ENCODE peak calls at places on chromosomes 6 and 20, in seven cellular contexts. One of them, this sample, is unnamed.

GRCh38 chr6:27891300-27891913 is 20.8 kb downstream of the OR2B2 start:
- DNase-seq in BJ: no peak
- DNase-seq in uterus: no peak
- DNase-seq in hepatocyte: no peak
- DNase-seq in GM12865: no peak
- DNase-seq in CD4-positive, CD25-positive, alpha-beta regulatory T cell: no peak
- DNase-seq in left lung: no peak
- DNase-seq in this sample: no peak

GRCh38 chr6:109455161-109455501 is 441 bp downstream of the MICAL1 start:
- DNase-seq in BJ: no peak
- DNase-seq in uterus: no peak
- DNase-seq in hepatocyte: peak
- DNase-seq in GM12865: peak
- DNase-seq in CD4-positive, CD25-positive, alpha-beta regulatory T cell: peak
- DNase-seq in left lung: peak
- DNase-seq in this sample: no peak

GRCh38 chr6:111347589-111347988 is 135.4 kb downstream of the REV3L start:
- DNase-seq in BJ: no peak
- DNase-seq in uterus: no peak
- DNase-seq in hepatocyte: peak
- DNase-seq in GM12865: no peak
- DNase-seq in CD4-positive, CD25-positive, alpha-beta regulatory T cell: no peak
- DNase-seq in left lung: no peak
- DNase-seq in this sample: no peak

GRCh38 chr6:38272222-38272621 is 367.5 kb downstream of the BTBD9 start:
- DNase-seq in BJ: no peak
- DNase-seq in uterus: no peak
- DNase-seq in hepatocyte: no peak
- DNase-seq in GM12865: no peak
- DNase-seq in CD4-positive, CD25-positive, alpha-beta regulatory T cell: no peak
- DNase-seq in left lung: no peak
- DNase-seq in this sample: no peak

GRCh38 chr20:31721408-31722332 is 998 bp downstream of the BCL2L1 start:
- DNase-seq in BJ: no peak
- DNase-seq in uterus: peak
- DNase-seq in hepatocyte: no peak
- DNase-seq in GM12865: no peak
- DNase-seq in CD4-positive, CD25-positive, alpha-beta regulatory T cell: no peak
- DNase-seq in left lung: no peak
- DNase-seq in this sample: no peak

GRCh38 chr20:58890454-58891075 is 38.0 kb downstream of the GNAS start:
- DNase-seq in BJ: no peak
- DNase-seq in uterus: peak
- DNase-seq in hepatocyte: no peak
- DNase-seq in GM12865: peak
- DNase-seq in CD4-positive, CD25-positive, alpha-beta regulatory T cell: peak
- DNase-seq in left lung: peak
- DNase-seq in this sample: no peak

GRCh38 chr20:60481742-60482133 is 523.5 kb downstream of the CDH26 start:
- DNase-seq in BJ: no peak
- DNase-seq in uterus: no peak
- DNase-seq in hepatocyte: no peak
- DNase-seq in GM12865: no peak
- DNase-seq in CD4-positive, CD25-positive, alpha-beta regulatory T cell: no peak
- DNase-seq in left lung: no peak
- DNase-seq in this sample: no peak

GRCh38 chr6:146650799-146651481 is 52.2 kb downstream of the ADGB start:
- DNase-seq in BJ: peak
- DNase-seq in uterus: no peak
- DNase-seq in hepatocyte: no peak
- DNase-seq in GM12865: peak
- DNase-seq in CD4-positive, CD25-positive, alpha-beta regulatory T cell: no peak
- DNase-seq in left lung: no peak
- DNase-seq in this sample: no peak

GRCh38 chr20:44478188-44478587 is 2.5 kb downstream of the TTPAL start:
- DNase-seq in BJ: no peak
- DNase-seq in uterus: no peak
- DNase-seq in hepatocyte: no peak
- DNase-seq in GM12865: no peak
- DNase-seq in CD4-positive, CD25-positive, alpha-beta regulatory T cell: no peak
- DNase-seq in left lung: no peak
- DNase-seq in this sample: no peak

GRCh38 chr6:37915463-37915862 is 95.9 kb downstream of the ZFAND3 start:
- DNase-seq in BJ: no peak
- DNase-seq in uterus: no peak
- DNase-seq in hepatocyte: no peak
- DNase-seq in GM12865: no peak
- DNase-seq in CD4-positive, CD25-positive, alpha-beta regulatory T cell: no peak
- DNase-seq in left lung: no peak
- DNase-seq in this sample: no peak

GRCh38 chr20:58574014-58574413 is 58.8 kb upstream of the APCDD1L start:
- DNase-seq in BJ: no peak
- DNase-seq in uterus: no peak
- DNase-seq in hepatocyte: no peak
- DNase-seq in GM12865: no peak
- DNase-seq in CD4-positive, CD25-positive, alpha-beta regulatory T cell: no peak
- DNase-seq in left lung: peak
- DNase-seq in this sample: no peak

GRCh38 chr20:48035961-48036731 is 250.9 kb upstream of the SULF2 start:
- DNase-seq in BJ: no peak
- DNase-seq in uterus: no peak
- DNase-seq in hepatocyte: no peak
- DNase-seq in GM12865: no peak
- DNase-seq in CD4-positive, CD25-positive, alpha-beta regulatory T cell: no peak
- DNase-seq in left lung: no peak
- DNase-seq in this sample: no peak

GRCh38 chr6:87346700-87347099 is 2.1 kb downstream of the C6orf163 start:
- DNase-seq in BJ: no peak
- DNase-seq in uterus: no peak
- DNase-seq in hepatocyte: no peak
- DNase-seq in GM12865: no peak
- DNase-seq in CD4-positive, CD25-positive, alpha-beta regulatory T cell: no peak
- DNase-seq in left lung: no peak
- DNase-seq in this sample: no peak

GRCh38 chr20:21175433-21175832 is 49.6 kb downstream of the KIZ start:
- DNase-seq in BJ: no peak
- DNase-seq in uterus: no peak
- DNase-seq in hepatocyte: no peak
- DNase-seq in GM12865: peak
- DNase-seq in CD4-positive, CD25-positive, alpha-beta regulatory T cell: no peak
- DNase-seq in left lung: no peak
- DNase-seq in this sample: no peak

GRCh38 chr6:37503486-37503980 is 3.8 kb upstream of the CCDC167 start:
- DNase-seq in BJ: no peak
- DNase-seq in uterus: no peak
- DNase-seq in hepatocyte: no peak
- DNase-seq in GM12865: no peak
- DNase-seq in CD4-positive, CD25-positive, alpha-beta regulatory T cell: no peak
- DNase-seq in left lung: no peak
- DNase-seq in this sample: no peak

GRCh38 chr6:37600287-37600916 is 97.3 kb downstream of the MDGA1 start:
- DNase-seq in BJ: no peak
- DNase-seq in uterus: no peak
- DNase-seq in hepatocyte: no peak
- DNase-seq in GM12865: no peak
- DNase-seq in CD4-positive, CD25-positive, alpha-beta regulatory T cell: no peak
- DNase-seq in left lung: no peak
- DNase-seq in this sample: no peak

GRCh38 chr6:39499053-39499452 is 176.6 kb upstream of the KCNK16 start:
- DNase-seq in BJ: no peak
- DNase-seq in uterus: no peak
- DNase-seq in hepatocyte: no peak
- DNase-seq in GM12865: no peak
- DNase-seq in CD4-positive, CD25-positive, alpha-beta regulatory T cell: no peak
- DNase-seq in left lung: no peak
- DNase-seq in this sample: no peak

GRCh38 chr20:19460386-19460785 is 247.9 kb downstream of the SLC24A3 start:
- DNase-seq in BJ: peak
- DNase-seq in uterus: no peak
- DNase-seq in hepatocyte: no peak
- DNase-seq in GM12865: no peak
- DNase-seq in CD4-positive, CD25-positive, alpha-beta regulatory T cell: no peak
- DNase-seq in left lung: no peak
- DNase-seq in this sample: no peak

GRCh38 chr6:165091121-165091785 is 218.2 kb downstream of the C6orf118 start:
- DNase-seq in BJ: peak
- DNase-seq in uterus: no peak
- DNase-seq in hepatocyte: no peak
- DNase-seq in GM12865: no peak
- DNase-seq in CD4-positive, CD25-positive, alpha-beta regulatory T cell: no peak
- DNase-seq in left lung: no peak
- DNase-seq in this sample: no peak

GRCh38 chr6:157233156-157233555 is 90.2 kb downstream of the TMEM242 start:
- DNase-seq in BJ: no peak
- DNase-seq in uterus: no peak
- DNase-seq in hepatocyte: no peak
- DNase-seq in GM12865: no peak
- DNase-seq in CD4-positive, CD25-positive, alpha-beta regulatory T cell: no peak
- DNase-seq in left lung: no peak
- DNase-seq in this sample: no peak

GRCh38 chr6:166556336-166556735 is 30.1 kb downstream of the RAMACL start:
- DNase-seq in BJ: no peak
- DNase-seq in uterus: no peak
- DNase-seq in hepatocyte: no peak
- DNase-seq in GM12865: no peak
- DNase-seq in CD4-positive, CD25-positive, alpha-beta regulatory T cell: no peak
- DNase-seq in left lung: no peak
- DNase-seq in this sample: no peak

GRCh38 chr6:131159578-131159977 is 24.3 kb downstream of the AKAP7 start:
- DNase-seq in BJ: no peak
- DNase-seq in uterus: no peak
- DNase-seq in hepatocyte: no peak
- DNase-seq in GM12865: no peak
- DNase-seq in CD4-positive, CD25-positive, alpha-beta regulatory T cell: no peak
- DNase-seq in left lung: no peak
- DNase-seq in this sample: no peak

GRCh38 chr6:161745594-161745993 is 471.7 kb upstream of the AGPAT4 start:
- DNase-seq in BJ: no peak
- DNase-seq in uterus: no peak
- DNase-seq in hepatocyte: no peak
- DNase-seq in GM12865: no peak
- DNase-seq in CD4-positive, CD25-positive, alpha-beta regulatory T cell: no peak
- DNase-seq in left lung: no peak
- DNase-seq in this sample: no peak

GRCh38 chr6:68497927-68498326 is 137.2 kb upstream of the ADGRB3 start:
- DNase-seq in BJ: no peak
- DNase-seq in uterus: no peak
- DNase-seq in hepatocyte: no peak
- DNase-seq in GM12865: no peak
- DNase-seq in CD4-positive, CD25-positive, alpha-beta regulatory T cell: no peak
- DNase-seq in left lung: no peak
- DNase-seq in this sample: no peak

GRCh38 chr6:154277578-154278128 is 79.0 kb downstream of the IPCEF1 start:
- DNase-seq in BJ: no peak
- DNase-seq in uterus: no peak
- DNase-seq in hepatocyte: no peak
- DNase-seq in GM12865: no peak
- DNase-seq in CD4-positive, CD25-positive, alpha-beta regulatory T cell: no peak
- DNase-seq in left lung: no peak
- DNase-seq in this sample: no peak

GRCh38 chr20:17399303-17399985 is 131.7 kb downstream of the BFSP1 start:
- DNase-seq in BJ: no peak
- DNase-seq in uterus: no peak
- DNase-seq in hepatocyte: no peak
- DNase-seq in GM12865: no peak
- DNase-seq in CD4-positive, CD25-positive, alpha-beta regulatory T cell: no peak
- DNase-seq in left lung: no peak
- DNase-seq in this sample: no peak
- H3K4me3 ChIP-seq in BJ: no peak
- H3K4me3 ChIP-seq in uterus: no peak
- H3K4me3 ChIP-seq in hepatocyte: no peak
- H3K4me3 ChIP-seq in GM12865: no peak
- H3K4me3 ChIP-seq in CD4-positive, CD25-positive, alpha-beta regulatory T cell: no peak
- H3K4me3 ChIP-seq in left lung: no peak
- H3K4me3 ChIP-seq in this sample: no peak

DNA sequence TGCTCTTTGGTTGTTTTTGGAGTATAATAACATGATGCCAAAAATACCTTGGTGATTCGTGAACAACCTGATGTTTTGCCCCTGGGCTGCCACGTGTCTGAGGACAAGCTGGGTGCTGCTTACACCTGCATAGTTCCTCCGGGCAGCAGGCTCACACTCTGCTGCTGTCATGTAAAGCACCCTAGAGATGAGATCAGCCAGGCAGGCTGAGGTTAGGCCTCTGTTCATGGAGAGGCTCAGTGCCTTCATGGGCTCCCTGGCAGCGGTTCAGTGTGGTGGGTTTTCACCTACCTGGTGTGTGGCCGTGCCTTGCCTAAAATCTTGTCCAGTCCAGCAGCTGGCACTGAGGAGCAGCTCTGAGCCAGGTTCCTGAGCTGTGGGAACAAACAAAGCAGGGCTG is 60.1 kb upstream of the TAGAP start:
- DNase-seq in BJ: no peak
- DNase-seq in uterus: no peak
- DNase-seq in hepatocyte: no peak
- DNase-seq in GM12865: peak
- DNase-seq in CD4-positive, CD25-positive, alpha-beta regulatory T cell: no peak
- DNase-seq in left lung: no peak
- DNase-seq in this sample: no peak
- H3K4me3 ChIP-seq in BJ: no peak
- H3K4me3 ChIP-seq in uterus: no peak
- H3K4me3 ChIP-seq in hepatocyte: no peak
- H3K4me3 ChIP-seq in GM12865: no peak
- H3K4me3 ChIP-seq in CD4-positive, CD25-positive, alpha-beta regulatory T cell: no peak
- H3K4me3 ChIP-seq in left lung: no peak
- H3K4me3 ChIP-seq in this sample: no peak

GRCh38 chr6:15461127-15461944 is 201.5 kb downstream of the DTNBP1 start:
- DNase-seq in BJ: no peak
- DNase-seq in uterus: no peak
- DNase-seq in hepatocyte: no peak
- DNase-seq in GM12865: no peak
- DNase-seq in CD4-positive, CD25-positive, alpha-beta regulatory T cell: no peak
- DNase-seq in left lung: no peak
- DNase-seq in this sample: no peak

GRCh38 chr6:15460110-15460727 is 202.6 kb downstream of the DTNBP1 start:
- DNase-seq in BJ: no peak
- DNase-seq in uterus: no peak
- DNase-seq in hepatocyte: no peak
- DNase-seq in GM12865: no peak
- DNase-seq in CD4-positive, CD25-positive, alpha-beta regulatory T cell: no peak
- DNase-seq in left lung: no peak
- DNase-seq in this sample: no peak

GRCh38 chr6:15457121-15457646 is 205.6 kb downstream of the DTNBP1 start:
- DNase-seq in BJ: no peak
- DNase-seq in uterus: no peak
- DNase-seq in hepatocyte: no peak
- DNase-seq in GM12865: no peak
- DNase-seq in CD4-positive, CD25-positive, alpha-beta regulatory T cell: no peak
- DNase-seq in left lung: no peak
- DNase-seq in this sample: no peak

GRCh38 chr6:15456422-15456821 is 206.4 kb downstream of the DTNBP1 start:
- DNase-seq in BJ: no peak
- DNase-seq in uterus: no peak
- DNase-seq in hepatocyte: no peak
- DNase-seq in GM12865: no peak
- DNase-seq in CD4-positive, CD25-positive, alpha-beta regulatory T cell: no peak
- DNase-seq in left lung: no peak
- DNase-seq in this sample: no peak

GRCh38 chr6:15457903-15458530 is 204.8 kb downstream of the DTNBP1 start:
- DNase-seq in BJ: no peak
- DNase-seq in uterus: no peak
- DNase-seq in hepatocyte: no peak
- DNase-seq in GM12865: peak
- DNase-seq in CD4-positive, CD25-positive, alpha-beta regulatory T cell: no peak
- DNase-seq in left lung: no peak
- DNase-seq in this sample: no peak
- H3K4me3 ChIP-seq in BJ: no peak
- H3K4me3 ChIP-seq in uterus: no peak
- H3K4me3 ChIP-seq in hepatocyte: no peak
- H3K4me3 ChIP-seq in GM12865: peak
- H3K4me3 ChIP-seq in CD4-positive, CD25-positive, alpha-beta regulatory T cell: no peak
- H3K4me3 ChIP-seq in left lung: no peak
- H3K4me3 ChIP-seq in this sample: no peak

GRCh38 chr20:370977-371754 is 9.4 kb upstream of the TRIB3 start:
- DNase-seq in BJ: no peak
- DNase-seq in uterus: no peak
- DNase-seq in hepatocyte: no peak
- DNase-seq in GM12865: no peak
- DNase-seq in CD4-positive, CD25-positive, alpha-beta regulatory T cell: no peak
- DNase-seq in left lung: no peak
- DNase-seq in this sample: no peak
- H3K4me3 ChIP-seq in BJ: no peak
- H3K4me3 ChIP-seq in uterus: no peak
- H3K4me3 ChIP-seq in hepatocyte: no peak
- H3K4me3 ChIP-seq in GM12865: no peak
- H3K4me3 ChIP-seq in CD4-positive, CD25-positive, alpha-beta regulatory T cell: no peak
- H3K4me3 ChIP-seq in left lung: no peak
- H3K4me3 ChIP-seq in this sample: no peak

This sample was measured in thoracic aorta.